ENCODE peak calls at places on chromosomes 11 and 22, in five cellular contexts. One of them, this sample, is unnamed. For H3K4me1, the result is how much of the 10 kb centered on the place peaks cover.

GRCh38 chr22:47190957-47191323 is 428.5 kb downstream of the TBC1D22A start:
- DNase-seq in A549: no peak
- DNase-seq in mesendoderm: no peak
- DNase-seq in endothelial cell of umbilical vein: no peak
- DNase-seq in fibroblast of lung: no peak
- DNase-seq in this sample: no peak

GRCh38 chr11:119529063-119529845 is 106.3 kb upstream of the THY1 start:
- DNase-seq in endothelial cell of umbilical vein: no peak
- DNase-seq in fibroblast of lung: no peak
- DNase-seq in mesendoderm: no peak
- DNase-seq in A549: no peak
- DNase-seq in this sample: no peak

GRCh38 chr11:115207916-115208315 is 296.3 kb downstream of the CADM1 start:
- DNase-seq in endothelial cell of umbilical vein: no peak
- DNase-seq in mesendoderm: no peak
- DNase-seq in fibroblast of lung: no peak
- DNase-seq in A549: no peak
- DNase-seq in this sample: no peak

GRCh38 chr11:118921121-118921928 is 4.4 kb downstream of the BCL9L start:
- DNase-seq in A549: no peak
- DNase-seq in fibroblast of lung: peak
- DNase-seq in endothelial cell of umbilical vein: peak
- DNase-seq in mesendoderm: peak
- DNase-seq in this sample: no peak

GRCh38 chr11:117459979-117460300 is 132.3 kb downstream of the CEP164 start:
- DNase-seq in A549: no peak
- DNase-seq in endothelial cell of umbilical vein: no peak
- DNase-seq in mesendoderm: no peak
- DNase-seq in fibroblast of lung: no peak
- DNase-seq in this sample: no peak

GRCh38 chr22:33565580-33565995 is 354.7 kb downstream of the LARGE1 start:
- DNase-seq in A549: no peak
- DNase-seq in fibroblast of lung: no peak
- DNase-seq in mesendoderm: no peak
- DNase-seq in endothelial cell of umbilical vein: no peak
- DNase-seq in this sample: no peak

GRCh38 chr11:70209391-70209912 is 6.4 kb downstream of the FADD start:
- DNase-seq in A549: no peak
- DNase-seq in endothelial cell of umbilical vein: no peak
- DNase-seq in fibroblast of lung: no peak
- DNase-seq in mesendoderm: no peak
- DNase-seq in this sample: no peak

GRCh38 chr11:107929611-107930200 is 1.5 kb downstream of the RAB39A start:
- DNase-seq in endothelial cell of umbilical vein: no peak
- DNase-seq in A549: no peak
- DNase-seq in fibroblast of lung: peak
- DNase-seq in mesendoderm: peak
- DNase-seq in this sample: no peak

GRCh38 chr22:19749876-19750275 is 10.7 kb upstream of the TBX1 start:
- DNase-seq in endothelial cell of umbilical vein: no peak
- DNase-seq in fibroblast of lung: no peak
- DNase-seq in mesendoderm: no peak
- DNase-seq in A549: no peak
- DNase-seq in this sample: no peak

GRCh38 chr11:66607126-66607834 is 9.2 kb upstream of the RBM14 start:
- DNase-seq in fibroblast of lung: peak
- DNase-seq in A549: no peak
- DNase-seq in endothelial cell of umbilical vein: no peak
- DNase-seq in mesendoderm: no peak
- DNase-seq in this sample: no peak

GRCh38 chr11:66488957-66489356 is 8.7 kb downstream of the DPP3 start:
- DNase-seq in fibroblast of lung: no peak
- DNase-seq in A549: no peak
- DNase-seq in mesendoderm: no peak
- DNase-seq in endothelial cell of umbilical vein: no peak
- DNase-seq in this sample: no peak

GRCh38 chr11:61954106-61955030 is 4.2 kb downstream of the BEST1 start:
- DNase-seq in endothelial cell of umbilical vein: no peak
- DNase-seq in fibroblast of lung: no peak
- DNase-seq in A549: no peak
- DNase-seq in mesendoderm: no peak
- DNase-seq in this sample: no peak
- H3K4me3 ChIP-seq in endothelial cell of umbilical vein: no peak
- H3K4me3 ChIP-seq in fibroblast of lung: peak
- H3K4me3 ChIP-seq in A549: no peak
- H3K4me3 ChIP-seq in mesendoderm: no peak
- H3K4me3 ChIP-seq in this sample: no peak

GRCh38 chr22:24442352-24442744 is 14.9 kb downstream of the ADORA2A start:
- DNase-seq in A549: no peak
- DNase-seq in mesendoderm: no peak
- DNase-seq in fibroblast of lung: no peak
- DNase-seq in endothelial cell of umbilical vein: no peak
- DNase-seq in this sample: no peak
- H3K4me1 ChIP-seq in A549: under half
- H3K4me1 ChIP-seq in mesendoderm: under half
- H3K4me1 ChIP-seq in fibroblast of lung: under half
- H3K4me1 ChIP-seq in endothelial cell of umbilical vein: under half
- H3K4me1 ChIP-seq in this sample: under half

GRCh38 chr11:128689946-128690745 is 3.7 kb upstream of the FLI1 start:
- DNase-seq in fibroblast of lung: no peak
- DNase-seq in endothelial cell of umbilical vein: no peak
- DNase-seq in A549: no peak
- DNase-seq in mesendoderm: peak
- DNase-seq in this sample: no peak
- H3K4me2 ChIP-seq in fibroblast of lung: no peak
- H3K4me2 ChIP-seq in endothelial cell of umbilical vein: peak
- H3K4me2 ChIP-seq in A549: no peak
- H3K4me2 ChIP-seq in mesendoderm: peak
- H3K4me2 ChIP-seq in this sample: no peak

DNA sequence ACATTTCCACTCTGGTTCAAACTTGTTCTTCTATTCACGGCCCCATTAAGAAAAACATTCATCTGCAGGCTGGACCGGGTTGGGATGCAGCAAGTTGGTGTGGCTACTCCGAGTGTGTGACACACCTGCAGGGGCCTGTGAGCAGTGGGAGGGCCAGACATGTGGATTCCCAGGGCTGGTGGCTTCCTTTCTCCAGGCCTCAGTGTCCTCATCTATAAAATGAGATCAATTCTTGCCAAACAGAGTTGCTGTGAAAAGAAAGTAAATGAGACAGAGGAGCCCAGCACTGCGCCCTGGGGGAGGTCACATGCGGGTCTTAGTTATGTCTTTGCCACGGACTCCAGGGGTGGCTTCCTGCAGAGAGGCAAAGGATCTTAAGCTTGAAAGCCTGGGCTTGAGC is 5.2 kb downstream of the MICALL1 start:
- DNase-seq in mesendoderm: peak
- DNase-seq in fibroblast of lung: no peak
- DNase-seq in endothelial cell of umbilical vein: no peak
- DNase-seq in A549: no peak
- DNase-seq in this sample: no peak
- H3K4me3 ChIP-seq in mesendoderm: no peak
- H3K4me3 ChIP-seq in fibroblast of lung: no peak
- H3K4me3 ChIP-seq in endothelial cell of umbilical vein: no peak
- H3K4me3 ChIP-seq in A549: no peak
- H3K4me3 ChIP-seq in this sample: no peak

DNA sequence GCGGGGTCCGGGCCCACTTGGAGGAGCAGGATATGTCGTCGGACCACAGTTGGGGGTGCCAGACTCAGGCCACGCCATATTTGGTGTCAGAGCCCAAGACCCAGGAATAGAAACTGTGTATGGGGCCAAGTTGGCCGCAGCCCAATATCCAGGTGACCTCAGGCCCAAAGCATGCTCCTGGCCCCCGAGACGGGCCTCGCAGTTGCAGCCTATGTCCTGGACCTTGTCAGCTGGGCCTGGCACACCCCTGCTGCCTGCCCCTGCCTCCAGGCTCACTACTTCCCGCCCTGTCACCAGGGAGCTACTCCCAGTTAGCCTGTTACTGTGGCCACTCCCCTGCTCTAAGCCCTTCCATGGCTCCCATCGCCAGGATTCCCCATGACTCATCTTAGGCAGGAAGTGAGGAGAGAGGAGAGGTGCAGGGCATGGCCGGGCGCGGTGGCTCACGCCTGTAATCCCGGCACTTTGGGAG is 23.1 kb downstream of the A4GALT start:
- DNase-seq in A549: peak
- DNase-seq in mesendoderm: peak
- DNase-seq in fibroblast of lung: peak
- DNase-seq in endothelial cell of umbilical vein: peak
- DNase-seq in this sample: no peak
- H3K4me1 ChIP-seq in A549: under half
- H3K4me1 ChIP-seq in mesendoderm: under half
- H3K4me1 ChIP-seq in fibroblast of lung: under half
- H3K4me1 ChIP-seq in endothelial cell of umbilical vein: under half
- H3K4me1 ChIP-seq in this sample: under half

GRCh38 chr22:27670701-27671412 is 130.7 kb downstream of the MN1 start:
- DNase-seq in fibroblast of lung: no peak
- DNase-seq in mesendoderm: peak
- DNase-seq in A549: no peak
- DNase-seq in endothelial cell of umbilical vein: peak
- DNase-seq in this sample: no peak
- H3K4me2 ChIP-seq in fibroblast of lung: no peak
- H3K4me2 ChIP-seq in mesendoderm: no peak
- H3K4me2 ChIP-seq in A549: no peak
- H3K4me2 ChIP-seq in endothelial cell of umbilical vein: no peak
- H3K4me2 ChIP-seq in this sample: no peak

DNA sequence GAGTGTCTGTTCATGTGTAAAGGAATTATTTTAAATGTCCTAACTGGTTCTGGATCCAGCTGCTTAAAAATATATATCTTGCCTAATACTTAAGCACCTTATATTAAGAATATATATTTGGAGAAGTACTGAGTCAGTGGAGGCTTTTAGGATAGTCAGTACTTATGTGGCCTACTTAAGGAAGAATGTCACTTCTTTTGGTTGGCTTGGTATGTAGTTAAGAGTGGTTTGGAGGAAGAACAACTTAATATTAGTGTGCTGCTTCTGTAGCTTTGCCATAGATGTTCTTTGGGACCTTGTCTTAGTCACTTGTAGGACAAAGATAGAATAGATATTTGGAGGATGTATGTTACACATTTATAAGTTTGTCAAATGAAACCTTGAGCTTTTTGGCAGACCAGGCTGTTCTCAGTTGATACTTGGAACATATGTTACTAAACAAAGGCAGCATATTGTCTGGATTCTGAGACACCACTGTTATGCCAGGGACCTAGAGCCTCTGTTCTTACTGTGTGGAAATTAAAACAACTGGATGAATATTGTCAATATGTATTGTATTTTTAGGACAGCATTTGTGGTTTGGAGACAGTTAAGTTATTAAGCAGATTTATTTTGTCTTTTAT is 4.9 kb downstream of the HIPK3 start:
- DNase-seq in fibroblast of lung: peak
- DNase-seq in mesendoderm: no peak
- DNase-seq in endothelial cell of umbilical vein: no peak
- DNase-seq in A549: no peak
- DNase-seq in this sample: no peak
- H3K4me3 ChIP-seq in fibroblast of lung: no peak
- H3K4me3 ChIP-seq in mesendoderm: no peak
- H3K4me3 ChIP-seq in endothelial cell of umbilical vein: no peak
- H3K4me3 ChIP-seq in A549: no peak
- H3K4me3 ChIP-seq in this sample: no peak

DNA sequence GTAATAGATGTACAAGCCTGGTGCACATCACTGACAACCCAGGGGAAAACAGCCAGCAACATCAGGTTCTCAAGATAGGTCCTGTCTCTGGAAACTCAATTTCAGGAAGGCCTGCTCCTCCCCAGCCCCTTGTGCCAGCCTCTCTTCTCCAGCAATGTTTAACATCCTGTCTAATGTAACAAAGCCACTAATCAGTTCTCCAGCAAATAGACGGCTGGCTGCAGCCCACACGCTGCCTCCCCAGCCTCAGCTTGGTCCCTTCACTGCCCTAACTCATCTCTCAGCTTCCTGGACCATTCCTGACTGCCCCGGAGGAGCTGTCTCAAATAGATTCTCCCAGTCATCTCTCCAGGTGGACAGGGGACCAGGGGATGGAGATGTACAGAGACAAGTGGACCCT is 37.8 kb downstream of the RPL27A start:
- DNase-seq in fibroblast of lung: no peak
- DNase-seq in A549: no peak
- DNase-seq in endothelial cell of umbilical vein: no peak
- DNase-seq in mesendoderm: no peak
- DNase-seq in this sample: no peak
- H3K4me1 ChIP-seq in fibroblast of lung: half or more
- H3K4me1 ChIP-seq in A549: half or more
- H3K4me1 ChIP-seq in endothelial cell of umbilical vein: under half
- H3K4me1 ChIP-seq in mesendoderm: under half
- H3K4me1 ChIP-seq in this sample: under half

DNA sequence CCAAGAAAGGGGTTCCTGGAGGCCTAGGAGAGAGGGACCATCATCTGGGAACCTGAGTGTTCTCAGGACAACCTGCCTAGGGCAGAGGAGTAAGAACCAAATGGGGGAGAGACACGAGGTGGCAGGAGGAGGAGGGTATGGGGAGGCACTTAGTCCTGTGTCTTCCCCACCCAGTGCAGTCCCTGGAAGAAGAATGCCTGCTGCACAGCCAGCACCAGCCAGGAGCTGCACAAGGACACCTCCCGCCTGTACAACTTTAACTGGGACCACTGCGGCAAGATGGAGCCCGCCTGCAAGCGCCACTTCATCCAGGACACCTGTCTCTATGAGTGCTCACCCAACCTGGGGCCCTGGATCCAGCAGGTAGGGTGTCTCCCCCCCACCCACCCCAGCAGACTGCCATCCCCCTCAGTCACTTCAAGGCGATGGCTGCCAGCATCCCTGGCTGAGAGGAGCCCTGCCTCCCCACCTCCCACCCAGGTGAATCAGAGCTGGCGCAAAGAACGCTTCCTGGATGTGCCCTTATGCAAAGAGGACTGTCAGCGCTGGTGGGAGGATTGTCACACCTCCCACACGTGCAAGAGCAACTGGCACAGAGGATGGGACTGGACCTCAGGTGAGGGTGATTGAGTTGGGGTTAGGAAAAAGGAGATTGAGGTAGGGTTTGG is 3.7 kb upstream of the INPPL1 start:
- DNase-seq in endothelial cell of umbilical vein: no peak
- DNase-seq in A549: no peak
- DNase-seq in mesendoderm: no peak
- DNase-seq in fibroblast of lung: no peak
- DNase-seq in this sample: no peak
- H3K4me2 ChIP-seq in endothelial cell of umbilical vein: no peak
- H3K4me2 ChIP-seq in A549: no peak
- H3K4me2 ChIP-seq in mesendoderm: no peak
- H3K4me2 ChIP-seq in fibroblast of lung: no peak
- H3K4me2 ChIP-seq in this sample: no peak

This sample was measured in MM.1S.